ENCODE peak calls at places on chromosomes 3 and 15, in five cellular contexts. D is HCT116, Y is SK-N-SH, U is K562, L is H1. W is an unnamed sample.

GRCh38 chr3:22175899-22176298 is 424.9 kb upstream of the ZNF385D start:
- DNase-seq in D (no peak), Y (peak; percentile 11), U (no peak), L (no peak), W (no peak)

GRCh38 chr3:13513051-13513912 is 33.2 kb downstream of the HDAC11 start:
- DNase-seq in D (no peak), Y (peak; percentile 70), U (no peak), L (no peak), W (peak; percentile 47)

GRCh38 chr3:73661262-73661661 is 36.5 kb upstream of the PDZRN3 start:
- DNase-seq in D (no peak), Y (no peak), U (no peak), L (no peak), W (no peak)

GRCh38 chr3:10401990-10402761 is 81.3 kb upstream of the SEC13 start:
- DNase-seq in D (no peak), Y (no peak), U (no peak), L (no peak), W (no peak)

GRCh38 chr3:193680220-193680619 is 87.2 kb downstream of the OPA1 start:
- DNase-seq in D (no peak), Y (no peak), U (no peak), L (no peak), W (no peak)

GRCh38 chr3:30353711-30354467 is 252.5 kb upstream of the TGFBR2 start:
- DNase-seq in D (no peak), Y (no peak), U (no peak), L (no peak), W (no peak)

GRCh38 chr15:81575436-81576123 is 201.6 kb upstream of the TMC3 start:
- DNase-seq in D (no peak), Y (no peak), U (peak; percentile 31), L (no peak), W (no peak)

GRCh38 chr3:38608961-38609360 is 40.5 kb downstream of the SCN5A start:
- DNase-seq in D (no peak), Y (no peak), U (no peak), L (no peak), W (no peak)

GRCh38 chr3:99410789-99411311 is 227.5 kb upstream of the COL8A1 start:
- DNase-seq in D (no peak), Y (no peak), U (no peak), L (no peak), W (no peak)

GRCh38 chr15:50418041-50418583 is 6.1 kb upstream of the USP8 start:
- DNase-seq in D (peak; percentile 24), Y (no peak), U (no peak), L (no peak), W (no peak)

GRCh38 chr3:121985841-121986240 is 36.2 kb downstream of the ILDR1 start:
- DNase-seq in D (no peak), Y (no peak), U (no peak), L (no peak), W (no peak)

GRCh38 chr3:45215466-45215865 is 10.6 kb downstream of the TMEM158 start:
- DNase-seq in D (no peak), Y (no peak), U (no peak), L (no peak), W (no peak)

GRCh38 chr15:22918056-22918455 is 62.1 kb downstream of the CYFIP1 start:
- DNase-seq in D (peak; percentile 23), Y (no peak), U (no peak), L (no peak), W (no peak)

GRCh38 chr3:61288446-61288845 is 37.2 kb upstream of the FHIT start:
- DNase-seq in D (no peak), Y (no peak), U (no peak), L (no peak), W (no peak)

GRCh38 chr3:188052229-188052965 is 101.6 kb upstream of the LPP start:
- DNase-seq in D (no peak), Y (no peak), U (no peak), L (peak; percentile 65), W (peak; percentile 85)

GRCh38 chr3:36991923-36992805 is 767 bp downstream of the EPM2AIP1 start:
- DNase-seq in D (no peak), Y (no peak), U (peak; percentile 40), L (no peak), W (peak; percentile 37)

GRCh38 chr15:71784719-71785118 is 25.6 kb upstream of the NR2E3 start:
- DNase-seq in D (no peak), Y (no peak), U (peak; percentile 47), L (peak; percentile 85), W (no peak)

GRCh38 chr15:42691308-42691707 is 45.6 kb downstream of the CDAN1 start:
- DNase-seq in D (no peak), Y (no peak), U (peak; percentile 21), L (no peak), W (no peak)

GRCh38 chr3:47000198-47000815 is 20.8 kb downstream of the NBEAL2 start:
- DNase-seq in D (no peak), Y (peak; percentile 13), U (no peak), L (no peak), W (no peak)

GRCh38 chr3:103052236-103052830 is 617.5 kb downstream of the ZPLD1 start:
- DNase-seq in D (peak; percentile 21), Y (no peak), U (no peak), L (no peak), W (no peak)

GRCh38 chr3:185823280-185824044 is 1.4 kb downstream of the IGF2BP2 start:
- DNase-seq in D (no peak), Y (peak; percentile 68), U (peak; percentile 64), L (peak; percentile 69), W (peak; percentile 52)

GRCh38 chr3:8845641-8846040 is 76.2 kb upstream of the OXTR start:
- DNase-seq in D (no peak), Y (no peak), U (no peak), L (no peak), W (no peak)

GRCh38 chr15:53880353-53880752 is 97.9 kb upstream of the UNC13C start:
- DNase-seq in D (no peak), Y (no peak), U (no peak), L (no peak), W (no peak)
- TF ChIP-seq JUND in D (no peak), Y (no peak), U (no peak), L (no peak), W (no peak)

GRCh38 chr3:132805071-132805470 is 82.9 kb upstream of the NPHP3 start:
- DNase-seq in D (no peak), Y (no peak), U (no peak), L (no peak), W (no peak)
- TF ChIP-seq JUND in D (no peak), Y (no peak), U (no peak), L (no peak), W (no peak)

GRCh38 chr15:78306176-78306774 is 6.9 kb upstream of the SKIC8 start:
- DNase-seq in D (no peak), Y (no peak), U (peak; percentile 68), L (no peak), W (no peak)
- TF ChIP-seq JUND in D (no peak), Y (peak; percentile 82), U (peak; percentile 75), L (no peak), W (no peak)

GRCh38 chr3:186882881-186883685 is 40.6 kb downstream of the ADIPOQ start:
- DNase-seq in D (peak; percentile 48), Y (peak; percentile 63), U (peak; percentile 60), L (no peak), W (no peak)
- TF ChIP-seq JUND in D (peak; percentile 57), Y (peak; percentile 85), U (peak; percentile 97), L (no peak), W (no peak)

GRCh38 chr15:78565951-78566774 is 843 bp downstream of the CHRNA5 start:
- DNase-seq in D (no peak), Y (peak; percentile 58), U (peak; percentile 26), L (peak; percentile 52), W (no peak)
- TF ChIP-seq JUND in D (no peak), Y (no peak), U (no peak), L (no peak), W (no peak)

GRCh38 chr3:24437326-24437725 is 57.3 kb downstream of the THRB start:
- DNase-seq in D (no peak), Y (no peak), U (no peak), L (no peak), W (no peak)

GRCh38 chr3:24433838-24434591 is 60.6 kb downstream of the THRB start:
- DNase-seq in D (no peak), Y (no peak), U (no peak), L (no peak), W (no peak)

GRCh38 chr3:24432989-24433388 is 61.7 kb downstream of the THRB start:
- DNase-seq in D (no peak), Y (no peak), U (no peak), L (no peak), W (no peak)

GRCh38 chr3:24440764-24441464 is 53.7 kb downstream of the THRB start:
- DNase-seq in D (no peak), Y (no peak), U (no peak), L (no peak), W (no peak)

GRCh38 chr3:24435581-24435980 is 59.1 kb downstream of the THRB start:
- DNase-seq in D (no peak), Y (no peak), U (no peak), L (no peak), W (no peak)
- TF ChIP-seq JUND in D (no peak), Y (no peak), U (no peak), L (no peak), W (no peak)

GRCh38 chr3:177811111-177811510 is 613.8 kb upstream of the TBL1XR1 start:
- DNase-seq in D (no peak), Y (no peak), U (no peak), L (no peak), W (no peak)

GRCh38 chr3:177813322-177813721 is 616.0 kb upstream of the TBL1XR1 start:
- DNase-seq in D (no peak), Y (no peak), U (no peak), L (no peak), W (no peak)

GRCh38 chr3:177812492-177812891 is 615.2 kb upstream of the TBL1XR1 start:
- DNase-seq in D (no peak), Y (no peak), U (no peak), L (no peak), W (no peak)

GRCh38 chr3:177810162-177810623 is 612.9 kb upstream of the TBL1XR1 start:
- DNase-seq in D (no peak), Y (no peak), U (no peak), L (no peak), W (peak; percentile 80)

DNA sequence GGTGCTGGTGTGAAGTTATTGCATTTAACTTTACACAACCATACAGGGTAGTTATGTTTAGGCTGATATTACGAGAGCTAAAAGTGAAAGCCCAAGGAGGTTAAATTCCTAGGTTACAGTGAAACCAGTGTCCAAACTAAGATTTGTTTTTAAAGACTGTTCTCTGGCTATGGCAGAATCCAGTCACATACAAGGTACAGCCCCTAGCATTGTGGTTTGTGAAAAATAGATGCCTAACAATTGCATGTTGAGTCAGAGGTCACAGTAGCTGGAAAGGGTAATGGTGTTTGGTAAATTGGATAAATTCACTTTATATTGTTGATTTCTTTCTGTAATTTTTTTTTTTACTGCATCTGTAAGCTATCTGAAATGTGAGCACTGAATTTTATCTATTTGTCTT is 614.6 kb upstream of the TBL1XR1 start:
- DNase-seq in D (no peak), Y (no peak), U (no peak), L (no peak), W (no peak)
- TF ChIP-seq JUND in D (no peak), Y (no peak), U (no peak), L (no peak), W (no peak)